ENCODE peak calls at places on chromosome 13, in nine cellular contexts. U is colonic mucosa; W is osteocyte; D is fibroblast of lung; B is progenitor cell of endocrine pancreas; H is activated CD8-positive, alpha-beta T cell treated with anti-CD3 and anti-CD28 coated beads for 36 hours; S is neural crest cell; J is H9; O is astrocyte of the spinal cord. T is an unnamed sample.

GRCh38 chr13:43776680-43777079 is 10.1 kb downstream of the ENOX1 start:
- DNase-seq in U (no peak), W (no peak), D (no peak), B (no peak), H (no peak), S (no peak), J (no peak), O (peak; percentile 38), T (no peak)

GRCh38 chr13:90686438-90686837 is 661.0 kb upstream of the MIR17HG start:
- DNase-seq in U (no peak), W (no peak), D (peak; percentile 68), B (no peak), H (no peak), S (no peak), J (no peak), O (peak; percentile 49), T (no peak)

GRCh38 chr13:27967203-27967735 is 1.8 kb downstream of the CDX2 start:
- DNase-seq in U (peak; percentile 66), W (peak; percentile 54), D (no peak), B (no peak), H (no peak), S (no peak), J (no peak), O (no peak), T (no peak)

GRCh38 chr13:28579334-28579733 is 79.6 kb upstream of the POMP start:
- DNase-seq in U (no peak), W (no peak), D (no peak), B (no peak), H (no peak), S (no peak), J (peak; percentile 45), O (no peak), T (peak; percentile 14)

GRCh38 chr13:23427342-23428182 is 5.9 kb downstream of the SACS start:
- DNase-seq in U (no peak), W (no peak), D (peak; percentile 97), B (no peak), H (no peak), S (no peak), J (no peak), O (peak; percentile 86), T (no peak)

GRCh38 chr13:50396001-50396400 is 380.8 kb downstream of the KCNRG start:
- DNase-seq in U (no peak), W (no peak), D (no peak), B (no peak), H (no peak), S (no peak), J (no peak), O (no peak), T (no peak)

GRCh38 chr13:31807090-31807541 is 67.8 kb downstream of the RXFP2 start:
- DNase-seq in U (no peak), W (no peak), D (no peak), B (no peak), H (peak; percentile 13), S (no peak), J (no peak), O (peak; percentile 52), T (no peak)

GRCh38 chr13:30216111-30216510 is 91.2 kb downstream of the KATNAL1 start:
- DNase-seq in U (no peak), W (no peak), D (no peak), B (no peak), H (no peak), S (no peak), J (no peak), O (peak; percentile 77), T (no peak)

GRCh38 chr13:30142502-30143211 is 164.7 kb downstream of the KATNAL1 start:
- DNase-seq in U (no peak), W (peak; percentile 91), D (peak; percentile 94), B (no peak), H (peak; percentile 31), S (no peak), J (peak; percentile 45), O (peak; percentile 98), T (peak; percentile 26)

GRCh38 chr13:45206340-45206739 is 5.5 kb upstream of the KCTD4 start:
- DNase-seq in U (no peak), W (no peak), D (peak; percentile 79), B (no peak), H (peak; percentile 20), S (no peak), J (no peak), O (peak; percentile 92), T (no peak)

GRCh38 chr13:75618308-75618707 is 17.8 kb upstream of the LMO7 start:
- DNase-seq in U (no peak), W (no peak), D (no peak), B (no peak), H (no peak), S (no peak), J (no peak), O (no peak), T (no peak)

GRCh38 chr13:109344552-109345157 is 441.7 kb downstream of the IRS2 start:
- DNase-seq in U (no peak), W (no peak), D (peak; percentile 23), B (no peak), H (no peak), S (no peak), J (no peak), O (peak; percentile 59), T (no peak)

GRCh38 chr13:106311004-106311403 is 224.5 kb downstream of the EFNB2 start:
- DNase-seq in U (no peak), W (no peak), D (no peak), B (no peak), H (no peak), S (no peak), J (no peak), O (no peak), T (no peak)

GRCh38 chr13:88586263-88586662 is 915.1 kb downstream of the SLITRK5 start:
- DNase-seq in U (no peak), W (no peak), D (no peak), B (no peak), H (no peak), S (no peak), J (no peak), O (peak; percentile 17), T (no peak)

GRCh38 chr13:27970382-27971235 is 1.5 kb upstream of the CDX2 start:
- DNase-seq in U (no peak), W (peak; percentile 81), D (no peak), B (peak; percentile 11), H (no peak), S (no peak), J (no peak), O (no peak), T (peak; percentile 46)

GRCh38 chr13:52845766-52846566 is 2.5 kb downstream of the PCDH8 start:
- DNase-seq in U (peak; percentile 45), W (no peak), D (peak; percentile 1), B (peak; percentile 65), H (peak; percentile 54), S (peak; percentile 61), J (peak; percentile 88), O (peak; percentile 5), T (peak; percentile 79)

GRCh38 chr13:66899955-66900354 is 330.2 kb downstream of the PCDH9 start:
- DNase-seq in U (no peak), W (no peak), D (no peak), B (no peak), H (no peak), S (no peak), J (no peak), O (no peak), T (no peak)

GRCh38 chr13:26529441-26529840 is 28.0 kb upstream of the WASF3 start:
- DNase-seq in U (peak; percentile 46), W (no peak), D (peak; percentile 74), B (peak; percentile 64), H (peak; percentile 46), S (peak; percentile 67), J (peak; percentile 67), O (peak; percentile 70), T (peak; percentile 84)

GRCh38 chr13:42485272-42485671 is 88.7 kb upstream of the TNFSF11 start:
- DNase-seq in U (no peak), W (no peak), D (no peak), B (no peak), H (no peak), S (no peak), J (no peak), O (no peak), T (no peak)

GRCh38 chr13:51645154-51645650 is 60.9 kb downstream of the WDFY2 start:
- DNase-seq in U (no peak), W (no peak), D (peak; percentile 90), B (no peak), H (peak; percentile 47), S (no peak), J (no peak), O (peak; percentile 86), T (no peak)
- TF ChIP-seq CTCF in U (no peak), W (peak; percentile 23), D (no peak), B (no peak), H (no peak), S (no peak), J (no peak), O (no peak), T (no peak)

GRCh38 chr13:33119022-33119735 is 103.0 kb downstream of the KL start:
- DNase-seq in U (no peak), W (no peak), D (no peak), B (no peak), H (no peak), S (no peak), J (no peak), O (peak; percentile 53), T (no peak)
- TF ChIP-seq CTCF in U (no peak), W (no peak), D (no peak), B (no peak), H (no peak), S (no peak), J (no peak), O (no peak), T (no peak)

GRCh38 chr13:111599791-111600190 is 279.3 kb downstream of the TEX29 start:
- DNase-seq in U (no peak), W (no peak), D (no peak), B (no peak), H (no peak), S (no peak), J (peak; percentile 17), O (no peak), T (no peak)

GRCh38 chr13:111602874-111603273 is 282.4 kb downstream of the TEX29 start:
- DNase-seq in U (no peak), W (no peak), D (no peak), B (no peak), H (no peak), S (no peak), J (peak; percentile 17), O (no peak), T (no peak)

GRCh38 chr13:111598751-111599150 is 278.3 kb downstream of the TEX29 start:
- DNase-seq in U (no peak), W (no peak), D (no peak), B (no peak), H (no peak), S (no peak), J (peak; percentile 16), O (no peak), T (no peak)

GRCh38 chr13:111609631-111610030 is 289.2 kb downstream of the TEX29 start:
- DNase-seq in U (no peak), W (no peak), D (no peak), B (no peak), H (no peak), S (no peak), J (no peak), O (no peak), T (no peak)

GRCh38 chr13:111604087-111604486 is 283.6 kb downstream of the TEX29 start:
- DNase-seq in U (no peak), W (no peak), D (no peak), B (no peak), H (no peak), S (no peak), J (peak; percentile 45), O (no peak), T (no peak)
- TF ChIP-seq CTCF in U (no peak), W (no peak), D (no peak), B (no peak), H (no peak), S (peak; percentile 26), J (peak; percentile 65), O (no peak), T (no peak)

GRCh38 chr13:102769679-102770078 is 3.9 kb downstream of the TEX30 start:
- DNase-seq in U (no peak), W (no peak), D (peak; percentile 57), B (no peak), H (no peak), S (no peak), J (no peak), O (no peak), T (no peak)
- TF ChIP-seq CTCF in U (no peak), W (peak; percentile 18), D (peak; percentile 15), B (no peak), H (no peak), S (no peak), J (no peak), O (no peak), T (no peak)

T was measured in nephron progenitor cell.